ENCODE peak calls at places on chromosome 19, in nine cellular contexts. M is heart right ventricle, S is HCT116, X is heart left ventricle, Z is AG10803, O is IMR-90, Q is AG04450, H is tibial artery, B is upper lobe of right lung. P is an unnamed sample.
A peak's percentile ranks its signal among the peaks of the same experiment; 100 is the strongest.

GRCh38 chr19:13437919-13438618 is 68.2 kb downstream of the CACNA1A start:
- DNase-seq in H (no peak), X (no peak), O (no peak), M (no peak), Q (no peak), Z (no peak), B (no peak), S (no peak), P (no peak)

GRCh38 chr19:17136026-17136425 is 60.4 kb downstream of the MYO9B start:
- DNase-seq in B (no peak), H (no peak), X (no peak), M (no peak), O (no peak), S (no peak), Q (no peak), Z (no peak), P (no peak)

GRCh38 chr19:58509731-58510083 is 2.1 kb downstream of the SLC27A5 start:
- DNase-seq in O (no peak), X (no peak), Z (no peak), Q (no peak), B (no peak), M (no peak), S (no peak), H (no peak), P (no peak)

GRCh38 chr19:7505288-7505681 is 10.6 kb upstream of the ZNF358 start:
- DNase-seq in Z (no peak), H (no peak), O (no peak), M (no peak), Q (no peak), X (peak; percentile 48), S (no peak), B (no peak), P (no peak)

GRCh38 chr19:52206481-52206880 is 16.6 kb downstream of the PPP2R1A start:
- DNase-seq in Q (no peak), H (no peak), B (no peak), M (peak; percentile 23), O (no peak), Z (no peak), X (no peak), S (no peak), P (no peak)

GRCh38 chr19:36142046-36142445 is 2.2 kb downstream of the CAPNS1 start:
- DNase-seq in S (no peak), B (no peak), O (no peak), H (no peak), Z (no peak), Q (no peak), X (no peak), M (no peak), P (no peak)

GRCh38 chr19:57583521-57584416 is at the start of gene ZIK1:
- DNase-seq in S (no peak), X (peak; percentile 93), M (peak; percentile 88), Z (peak; percentile 91), Q (peak; percentile 71), B (peak; percentile 86), H (peak; percentile 84), O (peak; percentile 92), P (peak; percentile 83)

GRCh38 chr19:4966591-4966990 is 2.3 kb upstream of the KDM4B start:
- DNase-seq in X (no peak), Z (no peak), B (no peak), O (no peak), H (no peak), M (no peak), Q (no peak), S (no peak), P (no peak)

GRCh38 chr19:16338470-16339360 is 14.1 kb downstream of the KLF2 start:
- DNase-seq in B (peak; percentile 76), X (no peak), Z (peak; percentile 95), S (peak; percentile 56), Q (peak; percentile 69), O (peak; percentile 96), H (peak; percentile 56), M (no peak), P (peak; percentile 70)

DNA sequence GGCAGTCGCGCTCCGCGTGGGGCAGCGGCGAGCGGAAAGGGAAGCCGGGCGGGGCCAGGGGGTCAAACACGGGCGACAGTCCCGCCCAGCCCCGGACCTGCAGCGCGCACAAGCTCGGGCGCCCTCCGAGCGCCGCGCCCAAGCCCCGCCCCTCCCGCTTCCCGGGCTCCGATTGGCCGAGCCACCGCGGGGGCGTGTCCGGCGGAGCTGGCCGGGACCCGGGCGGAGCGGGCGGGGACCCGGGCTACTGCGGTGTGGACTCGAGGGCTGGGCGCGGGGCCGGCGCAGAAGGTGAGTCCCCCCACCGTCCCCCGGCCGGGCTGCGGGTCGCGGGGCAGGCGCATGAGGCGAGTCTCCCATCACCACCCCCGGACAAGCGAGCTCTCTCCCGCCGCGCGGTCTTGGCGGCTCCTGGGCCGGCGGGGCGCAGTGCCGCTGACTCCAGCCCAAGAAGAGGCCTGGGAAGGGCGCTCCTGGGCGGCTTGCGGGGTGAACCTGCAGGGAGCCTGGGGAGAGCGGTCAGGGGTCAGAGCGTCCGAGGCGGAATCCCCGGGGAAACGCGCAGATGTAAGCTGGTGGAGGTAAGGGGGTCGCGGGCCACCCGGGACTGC is at the start of gene PLEKHF1:
- DNase-seq in M (peak; percentile 94), X (peak; percentile 96), B (peak; percentile 94), Z (peak; percentile 73), O (peak; percentile 59), H (peak; percentile 87), Q (no peak), S (peak; percentile 48), P (peak; percentile 83)
- H3K4me3 ChIP-seq in M (peak within 1 kb of the TSS; percentile 88), X (peak within 1 kb of the TSS; percentile 69), B (peak within 1 kb of the TSS; percentile 91), Z (peak within 1 kb of the TSS; percentile 85), O (peak within 1 kb of the TSS; percentile 90), H (peak within 1 kb of the TSS; percentile 91), Q (peak within 1 kb of the TSS; percentile 81), S (peak within 1 kb of the TSS; percentile 94), P (peak within 1 kb of the TSS; percentile 67)

GRCh38 chr19:44755219-44755618 is 6.7 kb downstream of the BCL3 start:
- DNase-seq in Q (no peak), O (no peak), S (no peak), M (no peak), X (no peak), B (no peak), Z (no peak), H (no peak), P (no peak)
- H3K4me3 ChIP-seq in Q (no peak overlapping the region), O (no peak overlapping the region), S (peak overlapping the region; percentile 70), M (no peak overlapping the region), X (no peak overlapping the region), B (peak overlapping the region; percentile 75), Z (no peak overlapping the region), H (peak overlapping the region; percentile 49), P (no peak overlapping the region)

DNA sequence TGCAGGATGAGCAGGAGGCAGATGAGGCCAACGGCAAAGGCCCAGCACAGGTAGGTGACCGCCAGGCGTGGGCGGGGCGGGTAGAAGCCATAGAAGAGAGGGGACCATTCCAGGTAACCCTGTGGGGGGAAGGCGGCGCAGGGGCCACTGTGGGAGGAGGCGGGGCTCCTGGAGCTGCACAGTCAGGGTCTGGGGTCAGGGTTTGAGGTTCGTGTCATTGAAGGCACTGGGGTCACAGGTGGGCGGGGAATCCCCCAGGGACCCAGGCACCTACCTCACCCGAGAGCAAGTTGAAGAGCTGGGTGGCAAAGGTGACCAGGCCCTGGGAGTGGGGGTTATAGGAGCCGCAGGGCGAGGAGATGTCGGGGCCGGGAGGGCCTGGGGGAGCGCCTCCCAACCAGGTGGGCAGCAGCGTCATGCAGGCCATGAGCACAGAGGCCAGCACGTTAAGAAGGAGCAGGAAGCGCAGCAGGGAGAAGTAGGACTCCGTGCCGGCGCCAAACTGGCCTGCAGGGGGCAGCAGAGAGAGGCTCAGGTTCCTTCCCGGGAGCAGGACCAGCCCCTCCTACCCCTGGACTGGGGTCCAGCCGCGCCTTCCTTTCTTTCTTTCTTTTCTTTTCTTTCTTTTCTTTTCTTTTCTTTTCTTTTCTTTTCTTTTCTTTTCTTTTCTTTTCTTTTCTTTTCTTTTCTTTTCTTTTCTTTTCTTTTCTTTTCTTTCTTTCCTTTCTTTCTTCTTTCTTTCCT is 4.6 kb downstream of the TMC4 start:
- DNase-seq in X (peak; percentile 97), M (peak; percentile 96), Z (peak; percentile 76), H (peak; percentile 84), B (peak; percentile 96), S (peak; percentile 69), O (peak; percentile 73), Q (no peak), P (peak; percentile 93)
- H3K4me3 ChIP-seq in X (no peak overlapping the region), M (no peak overlapping the region), Z (no peak overlapping the region), H (no peak overlapping the region), B (no peak overlapping the region), S (no peak overlapping the region), O (no peak overlapping the region), Q (no peak overlapping the region), P (no peak overlapping the region)

GRCh38 chr19:11324079-11324661 is 15.3 kb downstream of the RAB3D start:
- DNase-seq in Z (peak; percentile 97), O (peak; percentile 94), S (no peak), H (peak; percentile 83), Q (peak; percentile 65), B (peak; percentile 88), M (peak; percentile 63), X (peak; percentile 83), P (peak; percentile 73)
- H3K4me3 ChIP-seq in Z (peak overlapping the region; percentile 18), O (no peak overlapping the region), S (no peak overlapping the region), H (no peak overlapping the region), Q (peak overlapping the region; percentile 38), B (no peak overlapping the region), M (no peak overlapping the region), X (no peak overlapping the region), P (no peak overlapping the region)

DNA sequence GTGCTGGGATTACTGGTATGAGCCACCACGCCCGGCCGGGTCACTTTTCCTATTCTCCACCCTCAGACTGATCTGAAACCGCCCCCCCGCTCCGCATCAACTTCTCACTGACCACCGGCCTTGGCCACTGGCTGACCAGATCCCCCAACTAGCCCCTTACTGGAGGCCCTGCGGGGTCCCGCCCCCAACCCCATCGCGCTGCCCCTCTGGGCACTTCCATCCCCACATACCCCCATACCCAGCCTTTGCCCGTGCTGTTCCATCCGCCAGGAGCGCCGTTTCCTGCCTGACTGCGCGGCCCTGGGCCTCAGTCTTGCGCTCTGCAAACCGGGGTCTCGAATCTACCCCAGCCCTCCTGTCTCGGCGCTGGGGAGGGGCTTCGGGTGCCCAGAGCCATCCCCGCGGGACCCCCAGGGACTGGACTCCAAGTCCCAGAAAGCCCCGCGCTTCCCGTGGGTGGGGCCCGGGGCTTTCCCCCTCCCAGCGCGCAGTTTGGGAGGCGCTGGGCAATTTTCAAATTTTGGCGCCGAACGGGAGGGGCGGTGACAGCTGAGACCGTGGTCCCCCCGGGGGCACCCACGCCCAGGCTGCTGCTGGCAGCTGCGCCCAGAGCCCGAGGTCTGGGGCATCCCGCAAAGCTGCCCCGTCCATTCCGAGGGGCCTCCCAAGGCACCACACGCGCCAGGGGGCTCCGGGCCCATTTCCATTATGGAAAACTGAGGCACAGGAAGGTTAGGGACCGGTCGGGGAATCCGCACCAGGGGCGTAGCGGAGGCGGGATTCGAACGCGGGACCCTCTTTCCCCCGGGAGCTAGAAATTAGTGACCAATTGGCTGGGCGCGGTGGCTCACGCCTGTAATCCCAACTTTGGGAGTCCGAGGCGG is 5.2 kb upstream of the LMNB2 start:
- DNase-seq in M (peak; percentile 68), Q (no peak), O (peak; percentile 56), B (peak; percentile 79), X (peak; percentile 84), S (peak; percentile 60), H (peak; percentile 33), Z (peak; percentile 50), P (no peak)
- H3K4me3 ChIP-seq in M (peak overlapping the region; percentile 62), Q (peak overlapping the region; percentile 73), O (peak overlapping the region; percentile 75), B (peak overlapping the region; percentile 63), X (peak overlapping the region; percentile 68), S (peak overlapping the region; percentile 69), H (peak overlapping the region; percentile 78), Z (peak overlapping the region; percentile 80), P (no peak overlapping the region)

P was measured in SJCRH30.